ENCODE peak calls at places on chromosomes 6 and 20, in five cellular contexts. U is MM.1S, A is PC-3, E is GM12878, J is SK-N-SH. B is an unnamed sample. For H3K79me2, the result is how much of the 10 kb centered on the place peaks cover.

GRCh38 chr6:22043284-22043962 is 253.4 kb downstream of the PRL start:
- DNase-seq in U (no peak), A (no peak), E (no peak), J (no peak), B (no peak)

GRCh38 chr6:156190270-156190669 is 586.9 kb upstream of the ARID1B start:
- DNase-seq in U (no peak), A (no peak), E (no peak), J (no peak), B (peak)

GRCh38 chr20:6100261-6100660 is 22.6 kb downstream of the FERMT1 start:
- DNase-seq in U (no peak), A (no peak), E (no peak), J (no peak), B (no peak)

GRCh38 chr6:7805088-7805756 is 79.3 kb downstream of the BMP6 start:
- DNase-seq in U (no peak), A (no peak), E (no peak), J (no peak), B (no peak)

GRCh38 chr6:110089323-110089722 is 90.1 kb downstream of the WASF1 start:
- DNase-seq in U (no peak), A (no peak), E (no peak), J (no peak), B (no peak)

GRCh38 chr6:145875496-145876244 is 61.1 kb upstream of the FBXO30 start:
- DNase-seq in U (no peak), A (no peak), E (no peak), J (no peak), B (peak)

GRCh38 chr6:88374556-88374955 is 208.4 kb upstream of the CNR1 start:
- DNase-seq in U (no peak), A (no peak), E (no peak), J (no peak), B (no peak)

GRCh38 chr6:30759575-30760239 is 15.4 kb upstream of the IER3 start:
- DNase-seq in U (no peak), A (peak), E (no peak), J (no peak), B (peak)

GRCh38 chr6:54390362-54390761 is 82.1 kb downstream of the TINAG start:
- DNase-seq in U (no peak), A (no peak), E (no peak), J (no peak), B (no peak)

GRCh38 chr6:70236304-70236703 is 66.6 kb downstream of the COL9A1 start:
- DNase-seq in U (no peak), A (no peak), E (no peak), J (no peak), B (no peak)

GRCh38 chr6:55825402-55826051 is 49.9 kb downstream of the BMP5 start:
- DNase-seq in U (no peak), A (peak), E (no peak), J (no peak), B (no peak)

GRCh38 chr20:33474097-33474846 is 15.6 kb upstream of the CBFA2T2 start:
- DNase-seq in U (no peak), A (no peak), E (no peak), J (no peak), B (peak)

GRCh38 chr20:51259455-51259854 is 236.5 kb upstream of the KCNG1 start:
- DNase-seq in U (no peak), A (no peak), E (no peak), J (no peak), B (no peak)

GRCh38 chr6:145643760-145644159 is 91.6 kb downstream of the EPM2A start:
- DNase-seq in U (no peak), A (no peak), E (no peak), J (no peak), B (no peak)

GRCh38 chr20:51495921-51496545 is 46.5 kb downstream of the NFATC2 start:
- DNase-seq in U (no peak), A (no peak), E (no peak), J (no peak), B (no peak)

GRCh38 chr6:4348462-4349112 is 213.2 kb upstream of the ECI2 start:
- DNase-seq in U (no peak), A (no peak), E (peak), J (no peak), B (no peak)

GRCh38 chr20:19737025-19737424 is 21.0 kb upstream of the RIN2 start:
- DNase-seq in U (no peak), A (peak), E (peak), J (no peak), B (no peak)

GRCh38 chr20:53828673-53829085 is 235.0 kb upstream of the ZNF217 start:
- DNase-seq in U (no peak), A (peak), E (no peak), J (no peak), B (no peak)

GRCh38 chr20:32534661-32535240 is 50.4 kb downstream of the NOL4L start:
- DNase-seq in U (no peak), A (no peak), E (no peak), J (no peak), B (no peak)

GRCh38 chr6:134636221-134636830 is 313.6 kb downstream of the ALDH8A1 start:
- DNase-seq in U (peak), A (no peak), E (peak), J (no peak), B (no peak)

GRCh38 chr20:48175261-48175660 is 390.0 kb upstream of the SULF2 start:
- DNase-seq in U (no peak), A (no peak), E (no peak), J (no peak), B (no peak)

GRCh38 chr20:25040438-25040831 is 17.5 kb downstream of the ACSS1 start:
- DNase-seq in U (no peak), A (peak), E (no peak), J (no peak), B (no peak)

GRCh38 chr6:35907750-35908149 is 13.1 kb downstream of the SRPK1 start:
- DNase-seq in U (no peak), A (no peak), E (no peak), J (no peak), B (peak)

GRCh38 chr20:26308961-26309360 is 612.3 kb upstream of the ZNF337 start:
- DNase-seq in U (no peak), A (no peak), E (no peak), J (no peak), B (no peak)

GRCh38 chr20:53917145-53918009 is 153.0 kb downstream of the BCAS1 start:
- DNase-seq in U (no peak), A (peak), E (peak), J (peak), B (no peak)

DNA sequence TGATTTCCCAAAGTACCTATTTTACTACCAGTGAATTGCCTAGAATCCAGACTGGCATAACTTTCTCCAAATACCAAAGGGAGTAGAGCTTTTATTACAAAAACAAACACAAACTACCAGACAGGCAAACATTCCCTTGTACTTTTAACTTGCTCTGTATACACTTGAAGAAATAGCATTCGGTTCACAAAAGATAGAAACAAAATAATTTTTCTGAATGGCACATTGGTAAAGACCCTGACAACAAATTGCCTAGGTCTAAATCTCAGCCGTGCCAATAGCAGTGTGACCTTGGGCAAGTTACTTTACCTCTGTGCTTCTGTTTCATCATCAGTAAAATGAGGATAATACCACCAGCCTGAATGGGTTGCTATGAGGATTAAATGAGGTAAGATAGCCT is 15.9 kb downstream of the ARHGAP18 start:
- DNase-seq in U (no peak), A (no peak), E (no peak), J (no peak), B (no peak)
- H3K79me2 ChIP-seq in U (half or more), A (under half), E (half or more), J (half or more), B (under half)

GRCh38 chr20:49583343-49583668 is 15.4 kb upstream of the PTGIS start:
- DNase-seq in U (no peak), A (no peak), E (no peak), J (no peak), B (peak)

GRCh38 chr20:49585585-49586245 is 17.8 kb upstream of the PTGIS start:
- DNase-seq in U (no peak), A (no peak), E (no peak), J (no peak), B (no peak)

GRCh38 chr20:49582413-49583334 is 14.7 kb upstream of the PTGIS start:
- DNase-seq in U (no peak), A (no peak), E (no peak), J (no peak), B (no peak)

GRCh38 chr20:49583669-49584417 is 15.9 kb upstream of the PTGIS start:
- DNase-seq in U (no peak), A (peak), E (no peak), J (no peak), B (no peak)

GRCh38 chr20:49584418-49585382 is 16.8 kb upstream of the PTGIS start:
- DNase-seq in U (no peak), A (peak), E (no peak), J (no peak), B (peak)
- H3K9ac ChIP-seq in U (no peak), A (no peak), E (no peak), J (no peak), B (no peak)

GRCh38 chr6:138959521-138959920 is 28.5 kb downstream of the REPS1 start:
- DNase-seq in U (no peak), A (no peak), E (no peak), J (no peak), B (no peak)
- H3K79me2 ChIP-seq in U (half or more), A (half or more), E (under half), J (half or more), B (half or more)

GRCh38 chr20:62875419-62876355 is 14.1 kb upstream of the TCFL5 start:
- DNase-seq in U (no peak), A (peak), E (no peak), J (peak), B (no peak)
- H3K9ac ChIP-seq in U (no peak), A (no peak), E (no peak), J (peak), B (no peak)

DNA sequence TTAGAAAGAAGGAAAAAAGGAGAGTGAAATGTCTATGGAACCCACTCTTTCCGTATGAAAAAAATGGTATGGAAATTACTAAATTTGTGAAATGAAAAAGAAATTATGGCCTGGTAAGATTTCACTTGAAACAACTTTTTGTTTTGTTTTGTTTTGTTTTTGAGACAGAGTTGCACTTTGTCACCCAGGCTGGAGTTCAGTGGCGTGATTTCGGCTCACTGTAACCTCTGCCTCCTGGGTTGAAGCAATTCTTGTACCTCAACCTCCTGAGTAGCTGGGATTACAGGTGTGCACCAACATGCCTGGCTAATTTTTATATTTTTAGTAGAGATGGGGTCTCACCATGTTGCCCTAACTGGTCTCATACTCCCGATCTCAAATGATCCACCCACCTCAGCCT is 17.8 kb upstream of the GSTA5 start:
- DNase-seq in U (no peak), A (no peak), E (no peak), J (no peak), B (no peak)
- H3K79me2 ChIP-seq in U (under half), A (under half), E (under half), J (under half), B (under half)